ENCODE peak calls at places on chromosome 19, in seven cellular contexts. Y, Q, V, U, A, T and O are unnamed samples. For H4K20me1, the result is how much of the 10 kb centered on the place peaks cover.

GRCh38 chr19:6891761-6892385 is 4.5 kb downstream of the ADGRE1 start:
- DNase-seq in Y (no peak), Q (no peak), V (no peak), U (no peak), A (peak), T (no peak), O (no peak)

GRCh38 chr19:35476149-35476548 is 14.1 kb downstream of the KRTDAP start:
- DNase-seq in Y (peak), Q (peak), V (no peak), U (no peak), A (peak), T (no peak), O (no peak)

GRCh38 chr19:39171479-39172465 is 25.0 kb upstream of the NCCRP1 start:
- DNase-seq in Y (no peak), Q (no peak), V (no peak), U (no peak), A (no peak), T (no peak), O (no peak)

GRCh38 chr19:34837262-34837661 is 64.2 kb upstream of the ZNF599 start:
- DNase-seq in Y (no peak), Q (no peak), V (no peak), U (no peak), A (no peak), T (no peak), O (peak)

GRCh38 chr19:53978975-53979801 is 12.2 kb upstream of the CACNG6 start:
- DNase-seq in Y (no peak), Q (peak), V (no peak), U (peak), A (no peak), T (no peak), O (no peak)

GRCh38 chr19:14562660-14563589 is 8.9 kb downstream of the NDUFB7 start:
- DNase-seq in Y (peak), Q (peak), V (no peak), U (no peak), A (no peak), T (no peak), O (no peak)

GRCh38 chr19:35712910-35713845 is 4.6 kb upstream of the KMT2B start:
- DNase-seq in Y (no peak), Q (peak), V (no peak), U (no peak), A (no peak), T (no peak), O (no peak)

GRCh38 chr19:50224986-50225747 is 21.7 kb downstream of the MYH14 start:
- DNase-seq in Y (no peak), Q (no peak), V (no peak), U (no peak), A (no peak), T (no peak), O (no peak)

GRCh38 chr19:35206379-35206778 is 22.2 kb downstream of the FAM187B start:
- DNase-seq in Y (no peak), Q (no peak), V (no peak), U (no peak), A (peak), T (no peak), O (no peak)

GRCh38 chr19:52993342-52994178 is 20.2 kb upstream of the ERVV-1 start:
- DNase-seq in Y (peak), Q (peak), V (peak), U (peak), A (peak), T (peak), O (peak)

GRCh38 chr19:57506163-57506562 is 6.4 kb downstream of the ZNF773 start:
- DNase-seq in Y (no peak), Q (no peak), V (no peak), U (no peak), A (no peak), T (no peak), O (no peak)

GRCh38 chr19:28051047-28051446 is 1161.9 kb downstream of the UQCRFS1 start:
- DNase-seq in Y (no peak), Q (no peak), V (no peak), U (no peak), A (no peak), T (no peak), O (no peak)

GRCh38 chr19:7427944-7428343 is 60.9 kb downstream of the PEX11G start:
- DNase-seq in Y (no peak), Q (no peak), V (peak), U (no peak), A (no peak), T (no peak), O (no peak)

GRCh38 chr19:782195-783043 is 14.8 kb upstream of the PTBP1 start:
- DNase-seq in Y (peak), Q (peak), V (peak), U (peak), A (no peak), T (peak), O (peak)

GRCh38 chr19:32748497-32748896 is 28.9 kb downstream of the TDRD12 start:
- DNase-seq in Y (peak), Q (peak), V (no peak), U (peak), A (peak), T (no peak), O (no peak)

GRCh38 chr19:39223703-39224279 is 19.7 kb upstream of the SYCN start:
- DNase-seq in Y (peak), Q (peak), V (peak), U (peak), A (no peak), T (peak), O (peak)

GRCh38 chr19:53388904-53389303 is 6.0 kb upstream of the ZNF765 start:
- DNase-seq in Y (no peak), Q (no peak), V (peak), U (peak), A (no peak), T (no peak), O (no peak)

DNA sequence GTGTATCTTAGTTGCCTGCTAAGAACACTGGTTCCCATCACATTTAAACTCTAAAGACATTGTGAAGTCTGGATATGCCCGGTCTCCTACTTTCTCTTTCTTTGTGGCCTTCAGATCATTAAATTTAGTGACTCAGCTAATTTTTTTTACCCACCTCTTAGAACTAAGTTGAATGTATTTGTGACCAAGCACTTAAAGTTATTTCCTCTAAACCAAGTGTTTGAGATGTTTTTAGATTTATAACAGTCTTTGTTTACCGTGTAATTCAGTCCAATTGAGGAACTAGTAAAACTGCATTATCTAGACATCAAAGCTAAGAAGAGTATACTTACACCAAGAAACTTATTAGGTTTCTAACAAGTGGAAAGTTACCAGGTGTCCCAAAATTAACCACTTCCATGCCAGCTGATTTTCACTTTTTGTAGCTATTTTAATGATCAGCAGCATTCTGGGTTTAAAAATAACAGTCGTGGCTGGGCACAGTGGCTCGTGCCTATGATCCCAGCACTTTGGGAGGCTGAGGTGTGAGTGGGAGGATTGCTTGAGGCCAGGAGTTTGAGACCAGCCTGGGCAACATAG is 53.1 kb downstream of the ARHGAP35 start:
- DNase-seq in Y (no peak), Q (no peak), V (peak), U (peak), A (peak), T (peak), O (peak)
- H4K20me1 ChIP-seq in Y (half or more), Q (under half), V (under half), U (under half), A (under half), T (under half), O (under half)

GRCh38 chr19:1818549-1819195 is 6.6 kb upstream of the ATP8B3 start:
- DNase-seq in Y (no peak), Q (no peak), V (no peak), U (no peak), A (no peak), T (no peak), O (no peak)
- H4K20me1 ChIP-seq in Y (under half), Q (under half), V (under half), U (under half), A (under half), T (under half), O (under half)

DNA sequence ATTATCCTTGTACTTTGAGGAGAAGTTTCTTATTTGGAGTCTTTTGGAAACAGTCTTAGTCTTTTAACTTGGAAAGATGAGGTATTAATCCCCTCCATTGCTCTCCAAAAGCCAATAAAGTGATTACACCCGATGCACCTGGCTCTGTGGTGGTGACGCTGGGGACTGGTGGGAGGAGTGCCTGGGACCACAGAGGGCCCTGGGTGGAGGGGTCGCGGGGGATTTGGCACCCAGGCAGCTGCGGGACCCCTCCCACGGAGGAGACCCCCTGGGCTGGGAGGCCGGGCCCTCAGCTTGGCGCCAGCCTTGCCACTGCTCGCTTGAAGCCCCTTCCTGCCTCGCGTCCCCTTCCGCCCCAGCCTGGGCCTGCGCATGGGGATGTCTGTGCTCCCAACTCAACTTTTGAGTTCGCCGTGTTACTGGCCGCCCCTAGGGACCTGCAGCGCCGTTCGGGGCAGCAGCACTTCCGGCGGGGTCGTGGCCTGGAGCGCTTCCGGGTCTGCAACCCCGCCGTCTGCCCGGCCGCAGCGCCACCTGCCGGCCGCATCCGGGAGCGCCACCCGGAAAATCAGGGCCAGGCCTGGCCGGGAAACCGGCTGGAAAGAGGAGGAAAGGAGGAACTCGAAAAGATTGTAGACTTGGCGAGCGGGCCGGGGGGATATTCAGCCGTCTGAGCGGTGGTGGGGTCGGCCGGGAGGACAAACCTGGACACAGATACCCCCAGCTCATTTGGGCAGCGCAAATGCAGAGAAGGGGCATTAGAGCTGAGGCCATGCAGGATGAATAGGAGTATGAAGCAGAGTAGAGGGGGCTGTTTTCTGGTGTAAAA is 8.4 kb downstream of the PEAK3 start:
- DNase-seq in Y (peak), Q (peak), V (peak), U (peak), A (peak), T (peak), O (peak)
- H4K20me1 ChIP-seq in Y (half or more), Q (under half), V (half or more), U (under half), A (under half), T (under half), O (under half)

DNA sequence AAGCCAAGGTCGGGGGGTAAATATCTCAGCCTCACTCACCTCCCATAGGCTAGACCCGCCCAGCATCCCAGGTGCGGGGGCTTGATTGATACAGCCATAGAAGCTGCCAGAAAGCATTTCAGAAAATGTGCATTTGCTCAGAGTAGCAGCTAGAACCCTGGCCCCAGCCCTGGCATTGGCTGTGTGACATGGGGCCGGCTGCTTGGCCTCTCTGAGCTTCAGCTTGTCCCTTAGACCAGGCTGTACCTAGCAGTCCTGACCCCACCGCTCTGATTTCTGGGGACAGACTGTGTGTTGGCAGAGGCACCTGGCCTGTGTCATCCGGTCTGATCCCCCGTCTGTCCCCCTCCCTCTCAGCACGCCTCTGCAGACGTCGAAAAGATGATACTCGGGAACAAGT is 15.4 kb downstream of the RAB8A start:
- DNase-seq in Y (no peak), Q (no peak), V (no peak), U (no peak), A (no peak), T (no peak), O (no peak)
- H4K20me1 ChIP-seq in Y (under half), Q (under half), V (under half), U (under half), A (under half), T (under half), O (under half)

GRCh38 chr19:10892256-10892655 is 20.9 kb downstream of the CARM1 start:
- DNase-seq in Y (no peak), Q (no peak), V (no peak), U (no peak), A (no peak), T (no peak), O (no peak)
- H4K20me1 ChIP-seq in Y (half or more), Q (under half), V (half or more), U (under half), A (under half), T (under half), O (under half)

GRCh38 chr19:1849999-1850398 is 1.7 kb upstream of the REXO1 start:
- DNase-seq in Y (no peak), Q (no peak), V (no peak), U (no peak), A (no peak), T (no peak), O (no peak)
- H4K20me1 ChIP-seq in Y (half or more), Q (under half), V (half or more), U (under half), A (under half), T (under half), O (under half)

GRCh38 chr19:55245236-55245904 is 13.4 kb downstream of the PPP6R1 start:
- DNase-seq in Y (no peak), Q (no peak), V (no peak), U (no peak), A (no peak), T (no peak), O (no peak)
- H4K20me1 ChIP-seq in Y (under half), Q (under half), V (under half), U (under half), A (under half), T (under half), O (under half)

DNA sequence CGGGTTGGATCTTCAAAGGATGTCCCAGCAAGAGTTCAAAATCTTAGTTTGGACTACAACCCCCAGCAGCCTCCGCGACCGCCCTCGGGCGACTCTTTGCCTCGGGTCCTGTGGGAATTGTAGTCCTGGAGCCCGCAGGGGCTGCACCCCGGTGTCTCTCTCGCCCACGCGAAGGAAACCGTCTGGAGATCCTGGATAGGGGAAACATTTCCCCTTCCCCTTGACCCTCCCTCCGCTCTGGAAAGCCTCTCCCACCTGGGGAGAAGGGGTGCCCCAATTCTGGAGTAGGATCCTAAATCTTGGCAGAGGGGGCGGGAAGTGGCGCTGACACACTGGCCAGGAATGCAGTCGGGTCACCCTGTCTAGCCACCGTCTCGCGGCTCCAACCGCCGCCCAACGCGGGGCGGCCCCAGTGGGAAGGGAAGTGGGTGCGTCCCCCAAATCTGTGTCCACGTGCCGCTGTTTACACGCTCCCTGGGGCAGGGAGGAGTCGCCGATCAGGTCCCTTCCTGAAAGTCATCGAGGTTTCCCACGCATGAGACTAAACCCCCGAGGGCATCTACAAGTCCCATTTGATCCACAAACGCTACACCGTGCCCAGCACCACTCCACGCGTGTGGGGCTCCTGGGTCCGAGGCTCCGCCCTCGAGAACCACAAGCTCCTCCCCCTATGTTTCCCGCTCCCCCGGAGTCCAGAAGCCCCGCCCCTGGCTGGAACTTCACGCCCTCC is 731 bp upstream of the PPP1R13L start:
- DNase-seq in Y (peak), Q (peak), V (peak), U (peak), A (peak), T (peak), O (peak)
- H4K20me1 ChIP-seq in Y (under half), Q (under half), V (under half), U (under half), A (under half), T (under half), O (under half)